ENCODE peak calls at places on chromosomes 3 and 15, in eight cellular contexts. One of them, this sample, is unnamed.

GRCh38 chr15:57460208-57460816 is 84.0 kb downstream of the CGNL1 start:
- DNase-seq in A172: no peak
- DNase-seq in H7: no peak
- DNase-seq in amniotic epithelial cell: no peak
- DNase-seq in HEK293T: no peak
- DNase-seq in NCI-H1092 treated with DMSO at 0.1 percent for 48 hours: no peak
- DNase-seq in H4: no peak
- DNase-seq in NCI-H82: no peak
- DNase-seq in this sample: no peak

GRCh38 chr3:88469216-88469615 is 319.5 kb downstream of the C3orf38 start:
- DNase-seq in NCI-H1092 treated with DMSO at 0.1 percent for 48 hours: no peak
- DNase-seq in amniotic epithelial cell: peak
- DNase-seq in NCI-H82: no peak
- DNase-seq in H7: no peak
- DNase-seq in H4: no peak
- DNase-seq in A172: no peak
- DNase-seq in HEK293T: no peak
- DNase-seq in this sample: no peak

GRCh38 chr3:132563409-132564074 is 33.5 kb upstream of the ACKR4 start:
- DNase-seq in HEK293T: no peak
- DNase-seq in H7: no peak
- DNase-seq in amniotic epithelial cell: no peak
- DNase-seq in NCI-H1092 treated with DMSO at 0.1 percent for 48 hours: no peak
- DNase-seq in A172: no peak
- DNase-seq in H4: no peak
- DNase-seq in NCI-H82: no peak
- DNase-seq in this sample: no peak

GRCh38 chr3:134339331-134339730 is 34.9 kb downstream of the AMOTL2 start:
- DNase-seq in amniotic epithelial cell: no peak
- DNase-seq in H7: peak
- DNase-seq in HEK293T: no peak
- DNase-seq in A172: no peak
- DNase-seq in NCI-H1092 treated with DMSO at 0.1 percent for 48 hours: no peak
- DNase-seq in H4: no peak
- DNase-seq in NCI-H82: no peak
- DNase-seq in this sample: no peak

GRCh38 chr15:34644061-34644460 is 60.6 kb upstream of the GOLGA8B start:
- DNase-seq in NCI-H82: no peak
- DNase-seq in H4: peak
- DNase-seq in A172: peak
- DNase-seq in amniotic epithelial cell: peak
- DNase-seq in NCI-H1092 treated with DMSO at 0.1 percent for 48 hours: no peak
- DNase-seq in HEK293T: no peak
- DNase-seq in H7: no peak
- DNase-seq in this sample: no peak

GRCh38 chr3:171817074-171817748 is 6.9 kb upstream of the PLD1 start:
- DNase-seq in H4: no peak
- DNase-seq in H7: no peak
- DNase-seq in A172: no peak
- DNase-seq in NCI-H1092 treated with DMSO at 0.1 percent for 48 hours: no peak
- DNase-seq in HEK293T: no peak
- DNase-seq in NCI-H82: no peak
- DNase-seq in amniotic epithelial cell: no peak
- DNase-seq in this sample: no peak

GRCh38 chr3:133881987-133882825 is 13.5 kb downstream of the RAB6B start:
- DNase-seq in H7: no peak
- DNase-seq in A172: no peak
- DNase-seq in amniotic epithelial cell: no peak
- DNase-seq in HEK293T: no peak
- DNase-seq in H4: no peak
- DNase-seq in NCI-H1092 treated with DMSO at 0.1 percent for 48 hours: no peak
- DNase-seq in NCI-H82: no peak
- DNase-seq in this sample: no peak

GRCh38 chr3:18740631-18741583 is 315.8 kb upstream of the SATB1 start:
- DNase-seq in H7: no peak
- DNase-seq in amniotic epithelial cell: no peak
- DNase-seq in A172: no peak
- DNase-seq in NCI-H1092 treated with DMSO at 0.1 percent for 48 hours: no peak
- DNase-seq in H4: no peak
- DNase-seq in HEK293T: no peak
- DNase-seq in NCI-H82: no peak
- DNase-seq in this sample: peak

GRCh38 chr15:45023659-45024320 is 795 bp downstream of the SORD start:
- DNase-seq in NCI-H82: peak
- DNase-seq in A172: peak
- DNase-seq in amniotic epithelial cell: no peak
- DNase-seq in H7: peak
- DNase-seq in HEK293T: no peak
- DNase-seq in H4: no peak
- DNase-seq in NCI-H1092 treated with DMSO at 0.1 percent for 48 hours: no peak
- DNase-seq in this sample: no peak

GRCh38 chr3:111594781-111595180 is 365 bp downstream of the ZBED2 start:
- DNase-seq in A172: no peak
- DNase-seq in HEK293T: no peak
- DNase-seq in H7: no peak
- DNase-seq in amniotic epithelial cell: no peak
- DNase-seq in NCI-H82: no peak
- DNase-seq in H4: no peak
- DNase-seq in NCI-H1092 treated with DMSO at 0.1 percent for 48 hours: no peak
- DNase-seq in this sample: no peak

GRCh38 chr3:186021673-186022362 is 84.0 kb upstream of the TRA2B start:
- DNase-seq in H7: no peak
- DNase-seq in NCI-H1092 treated with DMSO at 0.1 percent for 48 hours: no peak
- DNase-seq in amniotic epithelial cell: peak
- DNase-seq in A172: peak
- DNase-seq in HEK293T: no peak
- DNase-seq in H4: peak
- DNase-seq in NCI-H82: no peak
- DNase-seq in this sample: no peak

GRCh38 chr3:124594581-124594980 is 135.7 kb upstream of the UMPS start:
- DNase-seq in H4: no peak
- DNase-seq in amniotic epithelial cell: no peak
- DNase-seq in NCI-H1092 treated with DMSO at 0.1 percent for 48 hours: no peak
- DNase-seq in HEK293T: no peak
- DNase-seq in NCI-H82: no peak
- DNase-seq in H7: no peak
- DNase-seq in A172: no peak
- DNase-seq in this sample: no peak

GRCh38 chr15:25950014-25950413 is 86.9 kb upstream of the ATP10A start:
- DNase-seq in amniotic epithelial cell: no peak
- DNase-seq in H7: no peak
- DNase-seq in A172: no peak
- DNase-seq in HEK293T: no peak
- DNase-seq in NCI-H1092 treated with DMSO at 0.1 percent for 48 hours: no peak
- DNase-seq in H4: no peak
- DNase-seq in NCI-H82: no peak
- DNase-seq in this sample: no peak

GRCh38 chr15:78035861-78036476 is 41.5 kb downstream of the TBC1D2B start:
- DNase-seq in NCI-H82: no peak
- DNase-seq in H4: no peak
- DNase-seq in A172: no peak
- DNase-seq in amniotic epithelial cell: no peak
- DNase-seq in HEK293T: no peak
- DNase-seq in H7: no peak
- DNase-seq in NCI-H1092 treated with DMSO at 0.1 percent for 48 hours: no peak
- DNase-seq in this sample: no peak

GRCh38 chr3:31008986-31009385 is 114.5 kb upstream of the GADL1 start:
- DNase-seq in HEK293T: no peak
- DNase-seq in A172: peak
- DNase-seq in H4: no peak
- DNase-seq in NCI-H82: no peak
- DNase-seq in amniotic epithelial cell: no peak
- DNase-seq in H7: no peak
- DNase-seq in NCI-H1092 treated with DMSO at 0.1 percent for 48 hours: no peak
- DNase-seq in this sample: no peak

GRCh38 chr15:57680021-57680420 is 26.5 kb upstream of the POLR2M start:
- DNase-seq in NCI-H1092 treated with DMSO at 0.1 percent for 48 hours: no peak
- DNase-seq in HEK293T: no peak
- DNase-seq in H7: no peak
- DNase-seq in NCI-H82: no peak
- DNase-seq in H4: peak
- DNase-seq in amniotic epithelial cell: peak
- DNase-seq in A172: peak
- DNase-seq in this sample: no peak

GRCh38 chr3:189839576-189839975 is 208.4 kb downstream of the TP63 start:
- DNase-seq in H4: peak
- DNase-seq in amniotic epithelial cell: peak
- DNase-seq in A172: no peak
- DNase-seq in NCI-H1092 treated with DMSO at 0.1 percent for 48 hours: no peak
- DNase-seq in H7: no peak
- DNase-seq in NCI-H82: peak
- DNase-seq in HEK293T: no peak
- DNase-seq in this sample: no peak

GRCh38 chr15:55897560-55898336 is 95.7 kb downstream of the NEDD4 start:
- DNase-seq in HEK293T: peak
- DNase-seq in H7: peak
- DNase-seq in amniotic epithelial cell: peak
- DNase-seq in A172: peak
- DNase-seq in NCI-H82: peak
- DNase-seq in NCI-H1092 treated with DMSO at 0.1 percent for 48 hours: peak
- DNase-seq in H4: peak
- DNase-seq in this sample: peak

GRCh38 chr3:5016218-5017161 is 37.3 kb downstream of the BHLHE40 start:
- DNase-seq in amniotic epithelial cell: peak
- DNase-seq in H7: no peak
- DNase-seq in HEK293T: no peak
- DNase-seq in A172: peak
- DNase-seq in H4: peak
- DNase-seq in NCI-H82: no peak
- DNase-seq in NCI-H1092 treated with DMSO at 0.1 percent for 48 hours: no peak
- DNase-seq in this sample: peak

GRCh38 chr3:47824541-47825473 is 21.9 kb downstream of the DHX30 start:
- DNase-seq in NCI-H1092 treated with DMSO at 0.1 percent for 48 hours: peak
- DNase-seq in amniotic epithelial cell: peak
- DNase-seq in HEK293T: peak
- DNase-seq in H4: peak
- DNase-seq in H7: peak
- DNase-seq in A172: peak
- DNase-seq in NCI-H82: peak
- DNase-seq in this sample: peak

GRCh38 chr3:172355836-172356235 is 92.4 kb downstream of the GHSR start:
- DNase-seq in amniotic epithelial cell: peak
- DNase-seq in HEK293T: no peak
- DNase-seq in NCI-H82: no peak
- DNase-seq in H7: no peak
- DNase-seq in NCI-H1092 treated with DMSO at 0.1 percent for 48 hours: peak
- DNase-seq in H4: peak
- DNase-seq in A172: peak
- DNase-seq in this sample: peak

This sample was measured in body of pancreas.